ENCODE peak calls at places on chromosome 9, in four cellular contexts. F, J, I and B are unnamed samples.

GRCh38 chr9:119844431-119844830 is 475.2 kb upstream of the BRINP1 start:
- DNase-seq in F (no peak), J (no peak), I (no peak), B (no peak)

GRCh38 chr9:96169901-96170300 is 132.1 kb downstream of the HSD17B3 start:
- DNase-seq in F (no peak), J (peak), I (no peak), B (no peak)

GRCh38 chr9:77807846-77808749 is 160.0 kb upstream of the GNA14 start:
- DNase-seq in F (no peak), J (peak), I (no peak), B (no peak)

GRCh38 chr9:109228093-109228642 is 61.1 kb upstream of the FRRS1L start:
- DNase-seq in F (no peak), J (no peak), I (no peak), B (no peak)

GRCh38 chr9:136577941-136578619 is 32.2 kb upstream of the NOTCH1 start:
- DNase-seq in F (no peak), J (no peak), I (no peak), B (no peak)

GRCh38 chr9:33320568-33321261 is 30.4 kb downstream of the NFX1 start:
- DNase-seq in F (peak), J (peak), I (no peak), B (no peak)

GRCh38 chr9:82957526-82958379 is 105.2 kb downstream of the RASEF start:
- DNase-seq in F (no peak), J (no peak), I (no peak), B (no peak)

GRCh38 chr9:3751125-3751758 is 225.4 kb upstream of the RFX3 start:
- DNase-seq in F (peak), J (peak), I (no peak), B (no peak)